ENCODE peak calls at places on chromosomes 6 and 20, in four cellular contexts. N, J, T and X are unnamed samples.

GRCh38 chr6:121809211-121809610 is 373.8 kb downstream of the GJA1 start:
- DNase-seq in N (no peak), J (no peak), T (no peak), X (no peak)

GRCh38 chr20:4076671-4077070 is 61.3 kb upstream of the RNF24 start:
- DNase-seq in N (no peak), J (no peak), T (no peak), X (no peak)

GRCh38 chr20:15561707-15562106 is 1011.5 kb downstream of the KIF16B start:
- DNase-seq in N (no peak), J (no peak), T (no peak), X (no peak)

GRCh38 chr6:125728739-125729138 is 20.7 kb upstream of the HEY2 start:
- DNase-seq in N (no peak), J (no peak), T (no peak), X (no peak)

GRCh38 chr6:3829285-3829684 is 19.9 kb upstream of the FAM50B start:
- DNase-seq in N (no peak), J (no peak), T (no peak), X (no peak)

GRCh38 chr6:119495230-119495683 is 145.7 kb upstream of the MAN1A1 start:
- DNase-seq in N (peak), J (no peak), T (no peak), X (no peak)

GRCh38 chr20:46557231-46557956 is 6.9 kb upstream of the OCSTAMP start:
- DNase-seq in N (no peak), J (no peak), T (no peak), X (no peak)

GRCh38 chr6:13228264-13229204 is 99.8 kb downstream of the TBC1D7 start:
- DNase-seq in N (no peak), J (no peak), T (no peak), X (no peak)

GRCh38 chr6:24228681-24229255 is 102.8 kb downstream of the NRSN1 start:
- DNase-seq in N (peak), J (no peak), T (no peak), X (no peak)

GRCh38 chr6:169665289-169665688 is 36.5 kb downstream of the WDR27 start:
- DNase-seq in N (no peak), J (no peak), T (no peak), X (no peak)

GRCh38 chr6:79913369-79913768 is 34.0 kb downstream of the ELOVL4 start:
- DNase-seq in N (no peak), J (no peak), T (no peak), X (no peak)

DNA sequence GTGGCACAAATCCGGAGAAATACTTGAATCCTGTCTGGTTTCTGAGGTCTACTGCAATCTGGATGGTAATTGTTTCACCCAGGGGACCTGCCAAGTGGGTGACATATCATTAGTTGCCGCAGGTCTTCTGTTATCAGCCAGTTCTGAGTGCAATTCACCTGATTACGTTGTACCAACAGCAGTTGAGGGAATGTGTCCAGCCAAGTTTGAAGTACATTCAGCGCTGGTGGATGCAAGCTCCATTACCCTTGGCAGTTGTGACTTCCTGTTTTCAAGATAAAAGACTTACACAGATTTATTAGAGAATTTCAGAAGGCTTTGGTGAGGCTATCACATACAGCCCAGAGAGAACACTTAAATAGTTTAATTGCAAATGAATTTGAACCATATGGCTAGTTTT is 42.8 kb downstream of the FNDC1 start:
- DNase-seq in N (no peak), J (no peak), T (no peak), X (no peak)
- TF ChIP-seq JUND in N (no peak), J (no peak), T (no peak), X (no peak)

DNA sequence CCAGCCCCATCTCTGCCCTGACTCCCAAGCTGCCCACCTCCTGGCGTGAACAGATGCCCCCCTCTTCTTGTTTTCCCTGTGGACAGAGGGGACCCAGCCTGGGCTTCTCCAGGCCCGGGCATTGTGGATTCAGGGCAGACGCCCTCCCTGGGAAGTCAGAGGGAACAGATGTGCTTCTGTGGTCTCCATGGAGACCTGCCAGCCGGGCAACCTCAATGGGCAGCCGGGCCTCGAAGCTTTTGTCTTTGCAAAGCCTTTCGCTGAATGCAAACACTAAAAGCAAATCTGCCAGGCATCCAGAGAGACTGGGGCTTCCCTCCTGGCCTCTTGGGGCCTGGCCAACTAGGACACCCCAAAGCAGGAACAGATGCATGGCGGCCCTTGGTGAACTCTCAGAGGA is 369.9 kb upstream of the SULF2 start:
- DNase-seq in N (no peak), J (no peak), T (no peak), X (no peak)
- TF ChIP-seq JUND in N (no peak), J (no peak), T (no peak), X (no peak)

GRCh38 chr20:57395111-57395959 is 4.1 kb downstream of the RBM38 start:
- DNase-seq in N (no peak), J (no peak), T (no peak), X (no peak)

GRCh38 chr20:57392512-57393271 is 1.5 kb downstream of the RBM38 start:
- DNase-seq in N (no peak), J (no peak), T (no peak), X (no peak)

GRCh38 chr20:57392130-57392445 is 892 bp downstream of the RBM38 start:
- DNase-seq in N (no peak), J (no peak), T (no peak), X (no peak)

GRCh38 chr20:57394087-57395082 is 3.2 kb downstream of the RBM38 start:
- DNase-seq in N (no peak), J (no peak), T (no peak), X (no peak)

GRCh38 chr20:57393321-57394086 is 2.3 kb downstream of the RBM38 start:
- DNase-seq in N (no peak), J (no peak), T (no peak), X (no peak)
- TF ChIP-seq JUND in N (no peak), J (no peak), T (no peak), X (no peak)

DNA sequence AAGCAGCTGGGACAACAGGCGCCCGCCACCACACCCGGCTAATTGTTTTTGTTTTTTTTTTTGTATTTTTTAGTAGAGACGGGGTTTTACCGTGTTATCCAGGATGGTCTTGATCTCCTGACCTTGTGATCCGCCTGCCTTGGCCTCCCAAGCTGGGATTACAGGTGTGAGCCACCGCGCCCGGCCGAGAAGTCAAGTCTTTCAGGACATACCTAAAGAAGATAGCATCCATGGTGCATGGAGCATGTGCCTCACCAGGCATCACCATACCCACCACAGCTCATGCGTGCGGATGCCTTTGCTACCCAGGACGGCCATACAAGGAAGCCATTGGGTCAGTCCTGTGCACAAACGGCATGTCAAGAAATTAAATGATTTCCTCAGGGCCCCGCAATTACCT is 60.8 kb downstream of the DACT2 start:
- DNase-seq in N (no peak), J (no peak), T (no peak), X (no peak)
- TF ChIP-seq JUND in N (no peak), J (no peak), T (no peak), X (no peak)

DNA sequence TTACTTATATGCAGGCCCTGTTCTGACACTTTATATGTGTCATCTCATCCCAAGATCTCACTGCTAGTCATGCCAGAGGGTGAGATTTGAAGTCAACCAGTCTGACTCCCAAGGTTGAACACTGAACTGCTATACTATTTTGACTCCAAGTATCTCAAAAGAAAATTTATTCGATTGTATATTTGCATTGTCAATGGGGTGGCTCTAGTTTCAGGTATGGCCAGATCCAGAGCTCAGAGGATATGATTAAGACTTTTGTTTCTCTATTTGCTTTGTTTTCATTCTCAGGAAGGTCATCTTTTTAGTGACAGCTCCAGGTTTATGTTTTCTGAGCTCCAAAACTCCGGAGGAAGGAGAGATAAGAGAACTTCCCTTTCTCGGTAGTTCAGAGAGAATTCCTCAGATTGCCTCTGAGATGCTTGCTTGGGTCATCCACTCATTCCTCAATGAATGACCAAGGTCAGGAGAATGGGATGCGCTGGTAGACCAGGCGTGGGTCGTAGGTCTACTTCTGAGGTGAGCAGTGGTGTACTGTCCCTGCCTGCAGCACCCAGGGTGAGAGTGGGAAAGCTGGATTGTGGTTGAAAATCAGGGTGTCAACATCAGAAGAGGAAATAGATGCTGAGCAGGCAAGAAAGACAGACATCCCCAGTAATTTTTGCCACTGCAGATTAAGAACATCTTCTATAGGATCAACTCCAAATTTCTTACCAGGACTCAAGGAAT is 99.3 kb downstream of the PFDN4 start:
- DNase-seq in N (no peak), J (no peak), T (no peak), X (no peak)
- TF ChIP-seq JUND in N (no peak), J (no peak), T (no peak), X (no peak)

DNA sequence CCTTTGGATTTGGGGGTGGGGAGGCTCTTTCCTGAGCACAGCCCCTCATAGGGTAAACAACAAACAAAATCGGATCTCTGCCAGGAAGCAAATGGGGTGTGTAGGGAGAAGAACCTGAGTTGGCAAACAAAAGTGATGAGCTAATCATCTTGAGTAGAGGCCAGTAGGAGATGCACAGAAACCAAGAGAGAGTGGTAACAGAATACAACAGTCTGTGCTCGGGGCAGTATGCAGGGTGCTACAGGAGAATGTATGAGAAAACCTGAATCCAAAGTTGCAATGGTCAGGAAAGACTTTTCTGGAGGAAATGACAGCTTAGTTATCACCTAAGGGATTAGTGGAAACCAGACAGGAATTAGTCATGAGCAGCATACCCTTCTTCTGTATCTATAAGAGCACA is 177.8 kb downstream of the CDKAL1 start:
- DNase-seq in N (no peak), J (no peak), T (no peak), X (no peak)
- TF ChIP-seq JUND in N (no peak), J (no peak), T (no peak), X (no peak)

DNA sequence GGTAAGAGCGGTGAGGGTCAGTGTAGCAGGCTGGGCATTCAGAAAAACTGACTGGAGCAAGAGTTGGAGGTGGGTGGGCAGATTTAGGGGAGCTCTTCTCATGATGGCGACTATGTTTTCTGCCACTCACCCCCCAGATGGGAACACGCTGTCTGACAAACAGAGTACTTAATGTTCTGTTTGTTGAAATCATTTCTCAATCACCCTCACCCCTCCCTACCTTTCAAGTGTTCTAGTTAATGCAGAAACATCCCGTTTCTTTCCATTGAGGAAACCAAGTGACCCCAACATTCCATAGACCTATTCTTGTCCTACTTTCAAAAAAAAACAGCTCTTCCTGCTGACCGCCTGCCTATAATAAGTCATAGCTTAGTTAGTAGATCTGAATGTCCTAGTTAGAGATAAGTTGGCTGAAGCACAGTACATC is 132.5 kb upstream of the NEDD9 start:
- DNase-seq in N (peak), J (no peak), T (no peak), X (no peak)
- TF ChIP-seq JUND in N (no peak), J (no peak), T (no peak), X (no peak)

DNA sequence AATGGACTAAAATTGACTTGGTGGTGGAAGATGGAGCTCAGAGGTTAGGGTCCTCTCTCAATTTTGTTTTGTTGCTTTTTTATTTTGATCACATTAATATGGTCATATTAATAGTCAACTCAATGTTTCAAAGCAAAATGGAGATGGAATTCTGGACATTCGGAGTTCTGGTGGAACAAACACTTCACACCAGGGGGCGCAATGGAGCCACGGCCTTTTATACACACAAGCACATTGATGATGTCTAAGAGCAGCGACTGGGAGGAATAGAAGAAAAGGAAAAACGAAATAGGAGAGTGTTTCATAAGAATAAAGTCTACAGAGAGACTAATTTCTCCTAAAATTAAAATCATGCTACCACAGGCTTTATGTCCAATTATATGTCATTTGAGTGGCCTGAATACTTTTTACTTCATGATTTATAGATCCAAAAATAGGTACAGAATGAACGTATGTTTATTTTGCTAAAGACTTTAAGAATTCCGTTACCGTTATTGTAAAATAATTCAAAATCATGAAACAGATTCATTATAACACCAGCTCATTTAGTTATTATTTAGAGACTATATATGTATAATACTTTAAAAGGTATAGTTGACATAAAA is 197.6 kb upstream of the SASH1 start:
- DNase-seq in N (peak), J (no peak), T (peak), X (peak)
- TF ChIP-seq JUND in N (no peak), J (no peak), T (no peak), X (no peak)

GRCh38 chr6:31140643-31141042 is 1.8 kb upstream of the PSORS1C2 start:
- DNase-seq in N (no peak), J (no peak), T (no peak), X (no peak)

GRCh38 chr6:31143148-31143547 is 4.3 kb upstream of the PSORS1C2 start:
- DNase-seq in N (no peak), J (no peak), T (no peak), X (no peak)

GRCh38 chr6:31142356-31142755 is 3.5 kb upstream of the PSORS1C2 start:
- DNase-seq in N (no peak), J (no peak), T (no peak), X (no peak)

GRCh38 chr6:31138982-31139381 is at the start of gene PSORS1C2:
- DNase-seq in N (no peak), J (no peak), T (no peak), X (no peak)

DNA sequence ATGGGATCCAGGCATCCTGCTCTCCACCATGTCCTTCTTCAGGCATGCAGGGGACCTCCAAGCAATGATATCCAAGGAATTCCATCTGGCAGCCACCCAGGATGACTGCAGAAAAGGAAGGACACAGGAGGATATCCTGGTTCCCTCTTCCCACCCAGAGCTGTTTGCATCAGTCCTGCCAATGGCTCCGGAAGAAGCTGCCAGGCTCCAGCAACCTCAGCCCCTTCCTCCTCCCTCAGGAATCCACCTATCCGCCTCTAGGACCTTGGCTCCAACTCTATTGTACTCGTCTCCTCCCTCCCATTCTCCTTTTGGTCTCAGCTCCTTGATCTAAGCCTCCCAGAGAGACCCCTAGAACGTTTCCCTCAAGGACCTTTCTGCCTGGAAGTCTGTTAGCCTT is 733 bp upstream of the PSORS1C2 start:
- DNase-seq in N (no peak), J (no peak), T (no peak), X (no peak)
- TF ChIP-seq JUND in N (no peak), J (no peak), T (no peak), X (no peak)

GRCh38 chr20:36179170-36179945 is 24.8 kb downstream of the EPB41L1 start:
- DNase-seq in N (no peak), J (no peak), T (peak), X (no peak)
- TF ChIP-seq JUND in N (no peak), J (no peak), T (no peak), X (no peak)